ENCODE peak calls at places on chromosomes 12 and 14, in six cellular contexts. Q is transverse colon; J is activated CD4-positive, alpha-beta memory T cell treated with anti-CD3 and anti-CD28 coated beads for 36 hours; A is ovary; Z is right lobe of liver; B is naive thymus-derived CD8-positive, alpha-beta T cell. O is an unnamed sample.

GRCh38 chr12:74539765-74540526 is 2.3 kb downstream of the ATXN7L3B start:
- DNase-seq in Q (no peak), J (no peak), A (no peak), Z (no peak), B (no peak), O (peak)

GRCh38 chr14:55731881-55732498 is 152.0 kb downstream of the KTN1 start:
- DNase-seq in Q (peak), J (peak), A (no peak), Z (no peak), B (peak), O (peak)

GRCh38 chr12:85642810-85643209 is 193.4 kb downstream of the RASSF9 start:
- DNase-seq in Q (no peak), J (no peak), A (no peak), Z (peak), B (no peak), O (peak)

GRCh38 chr12:47088021-47088944 is 8.5 kb upstream of the AMIGO2 start:
- DNase-seq in Q (no peak), J (no peak), A (no peak), Z (no peak), B (no peak), O (peak)

GRCh38 chr14:100109594-100109955 is 44.4 kb downstream of the EVL start:
- DNase-seq in Q (no peak), J (no peak), A (no peak), Z (no peak), B (no peak), O (no peak)

GRCh38 chr12:96078281-96078761 is 42.9 kb upstream of the LTA4H start:
- DNase-seq in Q (no peak), J (no peak), A (peak), Z (peak), B (no peak), O (peak)

GRCh38 chr12:65881965-65882413 is 57.7 kb downstream of the HMGA2 start:
- DNase-seq in Q (peak), J (no peak), A (peak), Z (peak), B (no peak), O (peak)

GRCh38 chr14:55807059-55807499 is 227.1 kb downstream of the KTN1 start:
- DNase-seq in Q (peak), J (peak), A (peak), Z (peak), B (peak), O (peak)

GRCh38 chr12:64236549-64236948 is 14.5 kb upstream of the KICS2 start:
- DNase-seq in Q (no peak), J (no peak), A (no peak), Z (no peak), B (no peak), O (peak)

GRCh38 chr12:80101126-80101525 is 1.8 kb downstream of the OTOGL start:
- DNase-seq in Q (no peak), J (no peak), A (no peak), Z (no peak), B (no peak), O (peak)

GRCh38 chr14:35299708-35300107 is 7.5 kb downstream of the PSMA6 start:
- DNase-seq in Q (no peak), J (no peak), A (no peak), Z (no peak), B (no peak), O (no peak)

GRCh38 chr12:13192719-13193118 is 3.8 kb upstream of the EMP1 start:
- DNase-seq in Q (no peak), J (no peak), A (no peak), Z (no peak), B (no peak), O (no peak)

GRCh38 chr12:124517260-124518050 is 50.0 kb downstream of the NCOR2 start:
- DNase-seq in Q (peak), J (no peak), A (peak), Z (peak), B (no peak), O (peak)

GRCh38 chr14:90820958-90821357 is 4.7 kb upstream of the TTC7B start:
- DNase-seq in Q (peak), J (peak), A (no peak), Z (peak), B (peak), O (peak)

GRCh38 chr12:45994736-45995135 is 4.4 kb upstream of the SCAF11 start:
- DNase-seq in Q (no peak), J (no peak), A (no peak), Z (no peak), B (no peak), O (no peak)

GRCh38 chr12:121494093-121494787 is 86.6 kb downstream of the KDM2B start:
- DNase-seq in Q (peak), J (peak), A (peak), Z (no peak), B (peak), O (peak)

GRCh38 chr12:56454557-56454956 is at the start of gene MIP:
- DNase-seq in Q (no peak), J (no peak), A (no peak), Z (no peak), B (no peak), O (no peak)

GRCh38 chr12:62827855-62828254 is 107.1 kb downstream of the PPM1H start:
- DNase-seq in Q (no peak), J (no peak), A (no peak), Z (no peak), B (no peak), O (no peak)

GRCh38 chr12:110102255-110102654 is 21.9 kb upstream of the IFT81 start:
- DNase-seq in Q (no peak), J (peak), A (peak), Z (peak), B (peak), O (peak)

GRCh38 chr14:104676694-104677505 is 12.5 kb upstream of the INF2 start:
- DNase-seq in Q (peak), J (peak), A (no peak), Z (peak), B (no peak), O (no peak)

GRCh38 chr14:103105580-103106168 is 11.1 kb downstream of the EXOC3L4 start:
- DNase-seq in Q (peak), J (peak), A (no peak), Z (no peak), B (no peak), O (no peak)

GRCh38 chr14:23559010-23559920 is 3.2 kb downstream of the THTPA start:
- DNase-seq in Q (peak), J (peak), A (peak), Z (no peak), B (peak), O (peak)

GRCh38 chr12:130966443-130967030 is 12.8 kb downstream of the ADGRD1 start:
- DNase-seq in Q (no peak), J (no peak), A (no peak), Z (no peak), B (no peak), O (no peak)

GRCh38 chr14:35374273-35374681 is 30.3 kb downstream of the NFKBIA start:
- DNase-seq in Q (peak), J (no peak), A (no peak), Z (no peak), B (no peak), O (peak)

GRCh38 chr12:121958521-121959240 is 40.3 kb downstream of the CFAP251 start:
- DNase-seq in Q (no peak), J (no peak), A (no peak), Z (no peak), B (no peak), O (peak)

GRCh38 chr14:29486132-29486531 is 441.5 kb downstream of the PRKD1 start:
- DNase-seq in Q (no peak), J (no peak), A (no peak), Z (no peak), B (no peak), O (peak)

GRCh38 chr12:106296179-106296877 is 6.2 kb upstream of the TCP11L2 start:
- DNase-seq in Q (no peak), J (no peak), A (no peak), Z (no peak), B (no peak), O (peak)

GRCh38 chr14:29926228-29926627 is 1.4 kb downstream of the PRKD1 start:
- DNase-seq in Q (no peak), J (no peak), A (no peak), Z (no peak), B (no peak), O (no peak)

O was measured in fibroblast of the aortic adventitia.